ENCODE peak calls at places on chromosome 19, in seven cellular contexts. O, E, X, P, A, F and U are unnamed samples.

GRCh38 chr19:55173717-55174409 is 6.2 kb downstream of the SYT5 start:
- DNase-seq in X (no peak), A (no peak), E (peak), O (peak), P (no peak), F (peak), U (peak)

GRCh38 chr19:30153326-30154210 is 211.5 kb downstream of the URI1 start:
- DNase-seq in E (no peak), O (no peak), P (no peak), F (no peak), A (no peak), X (no peak), U (no peak)

GRCh38 chr19:51714848-51715247 is 8.9 kb downstream of the HAS1 start:
- DNase-seq in E (no peak), A (no peak), P (no peak), X (no peak), O (no peak), F (no peak), U (no peak)

GRCh38 chr19:51691122-51692064 is 1.7 kb upstream of the SPACA6 start:
- DNase-seq in A (no peak), F (no peak), X (peak), P (no peak), O (no peak), E (no peak), U (no peak)

GRCh38 chr19:55519461-55520311 is 17.2 kb downstream of the SBK2 start:
- DNase-seq in P (no peak), A (no peak), F (peak), O (peak), E (no peak), X (no peak), U (peak)

GRCh38 chr19:43589277-43589676 is 6.7 kb downstream of the IRGQ start:
- DNase-seq in P (no peak), E (no peak), O (no peak), A (no peak), X (no peak), F (no peak), U (no peak)

GRCh38 chr19:47637550-47637949 is 28.6 kb downstream of the BICRA start:
- DNase-seq in X (peak), E (no peak), A (no peak), O (peak), P (no peak), F (no peak), U (peak)

GRCh38 chr19:30363073-30363472 is 9.1 kb upstream of the ZNF536 start:
- DNase-seq in O (no peak), F (no peak), E (no peak), P (no peak), A (no peak), X (no peak), U (no peak)

GRCh38 chr19:17353386-17353785 is 16.0 kb downstream of the GTPBP3 start:
- DNase-seq in X (no peak), P (no peak), O (no peak), A (no peak), F (no peak), E (no peak), U (no peak)

GRCh38 chr19:10499550-10500246 is 3.5 kb downstream of the KEAP1 start:
- DNase-seq in F (no peak), O (no peak), E (no peak), A (no peak), P (no peak), X (no peak), U (no peak)

GRCh38 chr19:47854459-47854858 is 4.6 kb upstream of the TPRX2 start:
- DNase-seq in X (no peak), A (no peak), E (no peak), P (no peak), F (no peak), O (no peak), U (no peak)

GRCh38 chr19:16899566-16900075 is 10.8 kb downstream of the F2RL3 start:
- DNase-seq in O (peak), E (no peak), A (no peak), P (no peak), X (peak), F (no peak), U (no peak)

GRCh38 chr19:58581227-58582141 is 8.3 kb upstream of the MZF1 start:
- DNase-seq in O (peak), E (peak), X (peak), P (peak), A (peak), F (peak), U (peak)

GRCh38 chr19:48247212-48247611 is 8.5 kb downstream of the CARD8 start:
- DNase-seq in E (no peak), A (no peak), F (no peak), P (no peak), X (no peak), O (no peak), U (no peak)

GRCh38 chr19:32866564-32867265 is 2.9 kb downstream of the SLC7A9 start:
- DNase-seq in F (no peak), A (peak), E (no peak), O (no peak), X (no peak), P (no peak), U (no peak)

GRCh38 chr19:47003611-47003935 is 16.1 kb upstream of the NPAS1 start:
- DNase-seq in P (no peak), F (no peak), E (no peak), X (no peak), O (no peak), A (no peak), U (no peak)

GRCh38 chr19:1221141-1221903 is 15.7 kb downstream of the STK11 start:
- DNase-seq in O (no peak), X (no peak), F (no peak), P (no peak), E (peak), A (no peak), U (no peak)
- TF ChIP-seq CTCF in O (peak), X (peak), F (peak), P (peak), E (peak), A (peak), U (peak)

GRCh38 chr19:45717983-45718650 is 12.6 kb downstream of the FBXO46 start:
- DNase-seq in A (no peak), F (no peak), X (no peak), P (no peak), O (no peak), E (no peak), U (no peak)

GRCh38 chr19:45713141-45713540 is 17.6 kb downstream of the FBXO46 start:
- DNase-seq in E (no peak), P (no peak), X (no peak), O (no peak), A (peak), F (no peak), U (no peak)

GRCh38 chr19:45716314-45717130 is 14.2 kb downstream of the FBXO46 start:
- DNase-seq in P (no peak), F (no peak), E (no peak), X (peak), O (peak), A (no peak), U (no peak)

GRCh38 chr19:45715139-45715538 is 15.6 kb downstream of the FBXO46 start:
- DNase-seq in P (no peak), E (no peak), A (no peak), O (no peak), F (no peak), X (no peak), U (no peak)

GRCh38 chr19:45717131-45717982 is 13.3 kb downstream of the FBXO46 start:
- DNase-seq in F (peak), E (peak), X (peak), P (peak), O (peak), A (peak), U (peak)
- TF ChIP-seq CTCF in F (peak), E (peak), X (no peak), P (peak), O (peak), A (no peak), U (peak)

GRCh38 chr19:49949735-49950589 is 11.0 kb downstream of the SIGLEC11 start:
- DNase-seq in A (peak), E (no peak), O (no peak), P (no peak), F (no peak), X (no peak), U (peak)
- TF ChIP-seq CTCF in A (no peak), E (no peak), O (no peak), P (no peak), F (no peak), X (no peak), U (no peak)

DNA sequence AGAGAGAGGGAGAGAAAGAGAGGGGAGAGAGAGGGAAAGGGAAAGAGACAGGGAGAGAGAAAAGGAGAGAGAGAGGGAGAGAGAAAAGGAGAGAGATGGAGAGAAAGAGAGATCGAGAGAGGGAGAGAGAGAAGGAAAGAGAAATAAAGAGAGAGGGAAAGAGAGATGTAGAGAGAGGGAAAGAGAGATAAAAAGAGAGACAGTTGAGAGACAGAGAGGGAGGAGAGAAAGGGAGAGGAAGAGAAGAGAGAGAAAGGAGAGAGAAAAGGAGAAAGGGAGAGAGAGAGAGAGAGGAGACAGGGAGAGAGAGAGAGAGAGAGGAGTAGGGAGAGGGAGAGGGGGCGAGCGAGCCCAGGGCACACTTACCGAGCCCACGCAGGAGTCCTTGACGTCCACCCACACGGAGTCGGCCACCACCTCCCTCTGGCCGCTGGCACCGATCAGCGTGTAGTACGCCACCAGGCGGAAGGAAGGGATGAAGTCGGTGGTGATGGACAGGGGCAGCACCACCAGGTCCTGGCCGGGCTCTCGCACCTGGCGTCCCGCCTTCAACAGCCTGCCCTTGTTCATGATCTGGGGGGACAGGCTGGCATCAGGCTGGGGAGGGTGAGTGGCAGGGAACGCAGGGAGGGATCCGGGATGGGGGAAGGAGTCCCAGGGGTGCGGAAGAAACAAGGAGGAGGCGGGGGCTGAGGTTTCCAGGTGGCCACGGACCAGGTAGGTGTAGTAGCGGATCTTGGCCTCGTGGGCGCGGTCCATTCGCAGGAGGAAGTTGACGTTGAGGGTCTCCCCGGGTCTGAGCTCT is 10.0 kb downstream of the C3 start:
- DNase-seq in E (no peak), F (no peak), X (no peak), P (no peak), A (peak), O (no peak), U (no peak)
- TF ChIP-seq CTCF in E (no peak), F (no peak), X (no peak), P (no peak), A (no peak), O (peak), U (no peak)

GRCh38 chr19:18672606-18673337 is 10.7 kb upstream of the CRTC1 start:
- DNase-seq in P (no peak), E (no peak), F (no peak), A (no peak), X (no peak), O (no peak), U (no peak)

GRCh38 chr19:18677156-18677555 is 6.3 kb upstream of the CRTC1 start:
- DNase-seq in A (no peak), E (no peak), X (no peak), P (no peak), F (no peak), O (no peak), U (no peak)

GRCh38 chr19:18674616-18675015 is 8.9 kb upstream of the CRTC1 start:
- DNase-seq in P (no peak), A (no peak), O (peak), F (no peak), X (no peak), E (no peak), U (no peak)

GRCh38 chr19:18676692-18677091 is 6.8 kb upstream of the CRTC1 start:
- DNase-seq in E (no peak), F (no peak), P (no peak), O (no peak), A (no peak), X (no peak), U (no peak)

GRCh38 chr19:18675779-18676178 is 7.7 kb upstream of the CRTC1 start:
- DNase-seq in E (no peak), X (no peak), A (no peak), P (no peak), F (no peak), O (no peak), U (no peak)
- TF ChIP-seq CTCF in E (peak), X (no peak), A (peak), P (no peak), F (peak), O (peak), U (peak)

GRCh38 chr19:46000497-46001246 is 5.4 kb downstream of the CCDC61 start:
- DNase-seq in X (no peak), O (no peak), F (no peak), A (peak), P (no peak), E (no peak), U (no peak)
- TF ChIP-seq CTCF in X (no peak), O (no peak), F (no peak), A (no peak), P (no peak), E (no peak), U (no peak)

DNA sequence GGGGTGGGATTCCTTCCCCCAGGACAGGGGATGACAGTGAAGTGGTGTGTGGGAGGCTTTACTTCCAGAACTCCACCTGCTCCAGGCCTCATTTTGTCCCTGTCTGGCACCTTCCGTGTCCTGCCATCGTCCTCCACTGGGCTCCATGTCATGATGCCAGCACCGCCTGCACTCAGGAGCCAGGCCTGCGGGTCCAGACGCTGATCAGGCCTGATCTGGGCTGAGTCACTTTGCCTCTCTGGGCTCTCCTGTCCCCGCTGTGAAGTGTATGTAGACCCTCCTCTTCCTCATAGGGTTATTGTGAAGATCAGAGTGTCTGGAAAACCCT is 9.6 kb downstream of the FUZ start:
- DNase-seq in A (no peak), F (no peak), E (no peak), P (no peak), X (no peak), O (no peak), U (no peak)
- TF ChIP-seq CTCF in A (no peak), F (no peak), E (no peak), P (no peak), X (no peak), O (no peak), U (no peak)

GRCh38 chr19:8697671-8698432 is 743 bp downstream of the ACTL9 start:
- DNase-seq in E (no peak), F (no peak), O (no peak), P (no peak), X (no peak), A (peak), U (no peak)
- TF ChIP-seq CTCF in E (no peak), F (no peak), O (no peak), P (no peak), X (no peak), A (no peak), U (no peak)

GRCh38 chr19:12864721-12865715 is 16.2 kb downstream of the DNASE2 start:
- DNase-seq in A (no peak), X (no peak), F (no peak), E (no peak), P (no peak), O (no peak), U (no peak)
- TF ChIP-seq CTCF in A (no peak), X (no peak), F (no peak), E (no peak), P (no peak), O (no peak), U (no peak)

DNA sequence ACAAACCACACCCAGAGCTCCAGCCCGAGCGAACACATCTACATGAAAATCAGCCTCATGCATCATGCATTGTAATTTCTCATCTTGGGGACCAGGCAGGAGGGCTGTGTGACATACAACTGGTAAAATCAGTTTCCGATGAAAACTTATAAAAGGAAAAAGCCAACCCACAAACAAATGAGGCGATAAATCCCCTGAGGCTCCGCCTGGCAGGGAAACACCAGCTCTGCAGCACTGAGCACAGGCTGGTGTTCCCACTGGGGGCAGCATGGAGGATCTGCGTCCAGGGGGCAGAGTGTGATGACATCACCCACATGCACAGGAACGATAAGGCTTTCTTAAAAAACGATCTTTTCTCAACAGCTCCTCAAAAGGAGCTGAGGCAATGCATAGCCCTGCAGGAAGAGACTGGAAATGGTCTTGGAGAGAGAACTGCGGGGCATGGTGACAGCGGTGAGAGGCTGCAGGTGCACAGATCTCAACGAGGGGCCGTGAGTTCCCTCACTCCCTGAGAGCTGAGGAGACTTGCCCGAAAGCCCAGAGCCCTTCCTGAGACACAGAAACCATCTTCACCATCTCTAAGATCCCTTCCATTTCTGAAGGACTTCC is 24.6 kb downstream of the SH3GL1 start:
- DNase-seq in X (peak), A (no peak), E (peak), P (no peak), O (no peak), F (no peak), U (peak)
- TF ChIP-seq CTCF in X (peak), A (no peak), E (peak), P (peak), O (peak), F (peak), U (peak)